ENCODE peak calls at places on chromosomes 16 and 17, in nine cellular contexts. R is cardiac muscle cell; G is CD4-positive, alpha-beta memory T cell; A is heart right ventricle; Y is lower lobe of right lung; E is neural progenitor cell; I is thoracic aorta; M is spleen; P is foreskin keratinocyte. N is an unnamed sample.

GRCh38 chr17:40372031-40372430 is 7.5 kb upstream of the GJD3 start:
- DNase-seq in M (no peak), E (no peak), G (no peak), I (no peak), R (no peak), A (no peak), Y (no peak), P (no peak), N (peak; percentile 16)

GRCh38 chr16:3065742-3066439 is 451 bp downstream of the IL32 start:
- DNase-seq in Y (no peak), I (no peak), A (no peak), R (no peak), E (no peak), M (peak; percentile 76), G (no peak), P (no peak), N (no peak)

GRCh38 chr16:57999366-57999970 is 1.0 kb downstream of the ZNF319 start:
- DNase-seq in I (no peak), M (no peak), P (no peak), A (no peak), Y (peak; percentile 44), R (no peak), E (peak; percentile 36), G (peak; percentile 54), N (peak; percentile 35)

GRCh38 chr16:15621456-15621855 is 21.5 kb downstream of the MARF1 start:
- DNase-seq in M (no peak), E (no peak), Y (no peak), A (no peak), I (no peak), R (no peak), G (no peak), P (no peak), N (no peak)

GRCh38 chr17:18319604-18320256 is 4.6 kb downstream of the SMCR8 start:
- DNase-seq in E (peak; percentile 80), G (no peak), Y (no peak), M (peak; percentile 73), I (no peak), R (peak; percentile 69), A (no peak), P (peak; percentile 3), N (no peak)

GRCh38 chr16:29848420-29849297 is 14.4 kb downstream of the CDIPT start:
- DNase-seq in G (peak; percentile 83), E (peak; percentile 76), M (peak; percentile 96), R (peak; percentile 68), A (peak; percentile 86), P (no peak), Y (peak; percentile 85), I (no peak), N (peak; percentile 85)

GRCh38 chr16:31333686-31334649 is 21.0 kb upstream of the ITGAX start:
- DNase-seq in M (no peak), P (peak; percentile 33), I (no peak), E (peak; percentile 43), R (peak; percentile 42), G (peak; percentile 19), Y (no peak), A (no peak), N (no peak)

GRCh38 chr17:11921296-11921695 is 76.0 kb downstream of the ZNF18 start:
- DNase-seq in A (no peak), E (no peak), I (no peak), M (no peak), P (no peak), Y (no peak), R (no peak), G (no peak), N (no peak)

GRCh38 chr17:45437461-45438283 is 5.0 kb upstream of the ARHGAP27 start:
- DNase-seq in I (no peak), E (no peak), Y (no peak), M (peak; percentile 60), R (no peak), P (no peak), A (no peak), G (no peak), N (no peak)

GRCh38 chr17:82035956-82036633 is 1.4 kb downstream of the DCXR start:
- DNase-seq in R (no peak), Y (no peak), M (no peak), I (no peak), A (no peak), P (no peak), G (no peak), E (no peak), N (no peak)

GRCh38 chr17:82037113-82037888 is at the start of gene DCXR:
- DNase-seq in R (peak; percentile 99), Y (peak; percentile 98), P (peak; percentile 81), A (peak; percentile 98), I (peak; percentile 88), E (peak; percentile 99), M (peak; percentile 99), G (peak; percentile 96), N (peak; percentile 98)

GRCh38 chr17:82035488-82035887 is 2.0 kb downstream of the DCXR start:
- DNase-seq in Y (no peak), A (no peak), P (no peak), G (no peak), M (no peak), I (no peak), E (no peak), R (no peak), N (no peak)

GRCh38 chr17:82037889-82038195 is 345 bp upstream of the DCXR start:
- DNase-seq in Y (no peak), M (no peak), E (no peak), A (no peak), P (no peak), R (no peak), G (no peak), I (no peak), N (no peak)

DNA sequence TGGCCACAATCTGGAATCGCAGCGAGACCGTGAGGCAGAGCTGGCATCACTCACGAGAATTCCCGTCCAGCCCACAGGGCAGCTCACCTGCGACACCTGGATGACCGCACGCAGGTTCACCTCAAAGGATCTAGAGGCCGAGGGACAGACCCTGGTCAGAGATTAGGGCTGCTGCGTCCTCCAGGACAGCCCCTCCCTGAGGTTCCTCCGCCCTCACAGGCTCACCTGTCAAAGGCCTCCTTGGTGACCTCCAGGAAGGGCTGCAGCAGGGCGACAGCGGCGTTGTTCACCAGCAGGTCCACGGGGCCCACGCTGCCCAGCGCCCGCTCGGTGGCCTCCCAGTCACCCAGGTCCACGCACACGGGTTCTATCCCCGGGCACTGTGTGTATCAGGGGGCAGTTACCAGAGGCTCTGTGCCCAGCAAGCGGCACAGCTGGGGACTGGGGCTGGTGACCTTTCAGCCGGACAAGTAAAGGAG is 824 bp downstream of the DCXR start:
- DNase-seq in G (no peak), Y (no peak), E (no peak), R (no peak), A (no peak), P (no peak), M (no peak), I (no peak), N (no peak)
- H3K4me1 ChIP-seq in G (peaks cover 23% of the 10 kb centered on the region), Y (peaks cover 34% of the 10 kb centered on the region), E (peaks cover 15% of the 10 kb centered on the region), R (peaks cover 8% of the 10 kb centered on the region), A (peaks cover 26% of the 10 kb centered on the region), P (peaks cover 2% of the 10 kb centered on the region), M (peaks cover 6% of the 10 kb centered on the region), I (peaks cover 20% of the 10 kb centered on the region), N (peaks cover 34% of the 10 kb centered on the region)

DNA sequence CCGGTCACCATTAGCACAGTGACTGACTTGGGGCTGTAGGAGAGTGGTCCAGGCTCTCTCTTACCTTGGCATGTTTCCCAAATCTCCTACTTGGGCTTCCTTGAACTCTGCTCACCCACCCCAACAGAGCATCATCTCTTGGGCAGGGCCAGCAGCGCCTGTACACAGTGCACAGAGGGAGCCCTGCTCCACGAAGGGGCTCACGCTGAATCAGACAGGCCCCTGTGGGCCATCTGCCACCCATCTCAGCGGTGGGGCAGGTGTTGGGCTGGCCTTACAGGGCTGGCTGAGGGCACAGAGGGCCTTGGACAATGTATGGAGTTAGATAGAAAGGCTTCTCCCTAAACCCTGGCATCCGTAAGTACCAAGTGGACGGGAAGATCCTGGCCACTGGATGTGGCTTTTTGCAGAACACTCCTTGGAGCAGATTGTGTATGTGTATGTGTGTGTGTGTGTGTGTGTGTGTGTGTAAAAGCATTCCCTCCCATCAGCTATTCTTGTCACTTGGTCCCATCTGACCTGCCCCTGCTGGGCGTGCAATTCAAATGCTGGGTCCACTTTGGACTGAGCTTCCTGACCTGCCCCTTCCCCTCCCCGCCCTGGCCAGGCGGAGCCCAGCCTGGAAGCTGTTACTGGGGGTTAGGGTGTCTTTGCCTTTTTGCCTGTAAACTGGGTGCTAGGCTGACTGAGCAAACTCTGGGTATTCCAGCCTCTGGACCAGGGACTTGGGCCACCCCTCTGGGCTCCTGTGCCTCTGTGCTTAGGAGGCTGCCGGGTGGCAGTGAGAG is 25.0 kb upstream of the CDC42EP4 start:
- DNase-seq in G (no peak), Y (no peak), M (no peak), E (no peak), A (no peak), I (no peak), P (no peak), R (no peak), N (peak; percentile 65)
- H3K4me1 ChIP-seq in G (no peaks in the 10 kb centered on the region), Y (peaks cover 3% of the 10 kb centered on the region), M (no peaks in the 10 kb centered on the region), E (peaks cover 14% of the 10 kb centered on the region), A (peaks cover 21% of the 10 kb centered on the region), I (peaks cover 41% of the 10 kb centered on the region), P (peaks cover 3% of the 10 kb centered on the region), R (peaks cover 8% of the 10 kb centered on the region), N (peaks cover 65% of the 10 kb centered on the region)

GRCh38 chr17:1726626-1727257 is 2.2 kb downstream of the WDR81 start:
- DNase-seq in A (no peak), G (no peak), E (no peak), P (no peak), R (no peak), Y (no peak), M (peak; percentile 77), I (no peak), N (no peak)

GRCh38 chr17:1724351-1724868 is at the start of gene WDR81:
- DNase-seq in R (peak; percentile 91), A (peak; percentile 93), E (peak; percentile 95), I (peak; percentile 68), P (no peak), G (peak; percentile 84), M (peak; percentile 99), Y (peak; percentile 97), N (peak; percentile 96)

GRCh38 chr17:1727258-1727789 is 2.8 kb downstream of the WDR81 start:
- DNase-seq in G (no peak), R (no peak), M (peak; percentile 75), Y (no peak), A (no peak), E (no peak), P (no peak), I (no peak), N (no peak)

GRCh38 chr17:1725642-1726511 is 1.4 kb downstream of the WDR81 start:
- DNase-seq in M (peak; percentile 77), E (no peak), G (no peak), R (no peak), I (no peak), Y (no peak), A (no peak), P (no peak), N (no peak)

GRCh38 chr17:1724869-1725641 is 551 bp downstream of the WDR81 start:
- DNase-seq in A (no peak), P (no peak), E (peak; percentile 64), R (no peak), M (peak; percentile 87), Y (peak; percentile 72), I (no peak), G (no peak), N (no peak)
- H3K4me1 ChIP-seq in A (peaks cover 59% of the 10 kb centered on the region), P (peaks cover 8% of the 10 kb centered on the region), E (no peaks in the 10 kb centered on the region), R (no peaks in the 10 kb centered on the region), M (peaks cover 45% of the 10 kb centered on the region), Y (peaks cover 76% of the 10 kb centered on the region), I (peaks cover 25% of the 10 kb centered on the region), G (peaks cover 64% of the 10 kb centered on the region), N (peaks cover 80% of the 10 kb centered on the region)

DNA sequence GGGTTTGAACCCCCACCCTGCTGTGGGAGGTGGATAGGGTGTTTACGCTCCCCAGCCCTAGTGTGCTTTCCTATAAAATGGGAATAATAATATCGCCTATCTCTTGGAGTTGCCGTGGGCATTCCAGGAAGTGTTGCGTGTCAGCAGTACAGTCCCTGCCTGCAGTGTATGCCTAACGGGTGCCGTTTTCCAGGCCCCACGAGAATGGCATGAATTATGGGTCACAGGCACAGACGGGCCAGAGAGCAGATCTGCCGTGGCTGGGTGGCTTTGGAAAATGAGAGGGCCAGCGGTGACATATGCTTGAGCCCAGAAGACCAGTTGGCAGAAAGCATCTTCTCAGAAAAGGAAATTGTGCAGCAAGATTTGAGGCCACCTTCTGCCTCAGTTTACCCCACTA is 116.2 kb upstream of the CIBAR2 start:
- DNase-seq in I (no peak), E (no peak), P (no peak), M (no peak), A (no peak), R (no peak), Y (no peak), G (no peak), N (no peak)
- H3K4me1 ChIP-seq in I (peaks cover 36% of the 10 kb centered on the region), E (peaks cover 18% of the 10 kb centered on the region), P (no peaks in the 10 kb centered on the region), M (no peaks in the 10 kb centered on the region), A (peaks cover 21% of the 10 kb centered on the region), R (peaks cover 16% of the 10 kb centered on the region), Y (peaks cover 11% of the 10 kb centered on the region), G (no peaks in the 10 kb centered on the region), N (peaks cover 29% of the 10 kb centered on the region)